ENCODE peak calls at places on chromosomes 5 and 9, in eight cellular contexts. V, W, B, M, C, I, F and G are unnamed samples.

GRCh38 chr5:117013280-117013877 is 438.8 kb upstream of the SEMA6A start:
- DNase-seq in V (no peak), W (no peak), B (no peak), M (no peak), C (no peak), I (no peak), F (no peak), G (no peak)

GRCh38 chr5:178675922-178676321 is 49.1 kb upstream of the CLK4 start:
- DNase-seq in V (no peak), W (no peak), B (no peak), M (no peak), C (no peak), I (no peak), F (no peak), G (no peak)

GRCh38 chr5:169424279-169424955 is 123.5 kb upstream of the SLIT3 start:
- DNase-seq in V (no peak), W (no peak), B (no peak), M (no peak), C (no peak), I (no peak), F (no peak), G (peak; percentile 12)

GRCh38 chr5:115810776-115811175 is 5.7 kb downstream of the CDO1 start:
- DNase-seq in V (no peak), W (no peak), B (peak; percentile 60), M (no peak), C (no peak), I (no peak), F (no peak), G (no peak)

GRCh38 chr5:100800552-100800951 is 102.5 kb downstream of the ST8SIA4 start:
- DNase-seq in V (no peak), W (no peak), B (no peak), M (no peak), C (no peak), I (no peak), F (no peak), G (no peak)

GRCh38 chr5:142343531-142343930 is 18.7 kb upstream of the SPRY4 start:
- DNase-seq in V (no peak), W (no peak), B (no peak), M (no peak), C (no peak), I (no peak), F (no peak), G (no peak)

GRCh38 chr5:170809551-170809950 is 26.0 kb downstream of the GABRP start:
- DNase-seq in V (peak; percentile 63), W (no peak), B (peak; percentile 71), M (peak; percentile 13), C (no peak), I (peak; percentile 49), F (peak; percentile 7), G (peak; percentile 26)

GRCh38 chr9:17824191-17824926 is 245.5 kb downstream of the SH3GL2 start:
- DNase-seq in V (no peak), W (no peak), B (peak; percentile 1), M (no peak), C (no peak), I (no peak), F (no peak), G (no peak)

GRCh38 chr5:61386062-61386800 is 54.2 kb downstream of the ZSWIM6 start:
- DNase-seq in V (no peak), W (no peak), B (no peak), M (no peak), C (no peak), I (no peak), F (no peak), G (no peak)

GRCh38 chr9:1173211-1173610 is 123.1 kb downstream of the DMRT2 start:
- DNase-seq in V (no peak), W (no peak), B (no peak), M (no peak), C (no peak), I (no peak), F (no peak), G (no peak)

DNA sequence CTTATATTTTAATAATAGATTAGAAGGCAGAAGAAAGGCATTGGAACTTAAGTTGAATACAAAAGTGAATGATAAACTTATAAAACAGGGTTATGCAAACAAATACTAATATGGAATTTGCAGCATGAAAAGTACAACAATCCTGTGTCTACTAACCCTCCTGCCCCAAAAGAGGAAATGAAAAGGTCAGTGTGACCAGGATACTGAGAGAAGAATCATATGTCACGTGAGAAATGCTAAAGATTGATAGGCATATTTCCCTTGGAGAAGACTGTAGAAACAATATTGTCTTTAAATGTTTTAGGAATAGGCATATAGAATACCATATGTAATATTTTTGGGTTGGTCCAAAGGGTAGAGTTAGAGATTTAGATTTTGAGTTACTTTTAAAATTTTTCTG is 3.8 kb downstream of the WDR36 start:
- DNase-seq in V (no peak), W (no peak), B (no peak), M (no peak), C (no peak), I (no peak), F (no peak), G (no peak)
- H3K4me1 ChIP-seq in V (peaks cover 12% of the 10 kb centered on the region), W (peaks cover 19% of the 10 kb centered on the region), B (peaks cover 4% of the 10 kb centered on the region), M (no peaks in the 10 kb centered on the region), C (peaks cover 29% of the 10 kb centered on the region), I (no peaks in the 10 kb centered on the region), F (peaks cover 14% of the 10 kb centered on the region), G (peaks cover 25% of the 10 kb centered on the region)

DNA sequence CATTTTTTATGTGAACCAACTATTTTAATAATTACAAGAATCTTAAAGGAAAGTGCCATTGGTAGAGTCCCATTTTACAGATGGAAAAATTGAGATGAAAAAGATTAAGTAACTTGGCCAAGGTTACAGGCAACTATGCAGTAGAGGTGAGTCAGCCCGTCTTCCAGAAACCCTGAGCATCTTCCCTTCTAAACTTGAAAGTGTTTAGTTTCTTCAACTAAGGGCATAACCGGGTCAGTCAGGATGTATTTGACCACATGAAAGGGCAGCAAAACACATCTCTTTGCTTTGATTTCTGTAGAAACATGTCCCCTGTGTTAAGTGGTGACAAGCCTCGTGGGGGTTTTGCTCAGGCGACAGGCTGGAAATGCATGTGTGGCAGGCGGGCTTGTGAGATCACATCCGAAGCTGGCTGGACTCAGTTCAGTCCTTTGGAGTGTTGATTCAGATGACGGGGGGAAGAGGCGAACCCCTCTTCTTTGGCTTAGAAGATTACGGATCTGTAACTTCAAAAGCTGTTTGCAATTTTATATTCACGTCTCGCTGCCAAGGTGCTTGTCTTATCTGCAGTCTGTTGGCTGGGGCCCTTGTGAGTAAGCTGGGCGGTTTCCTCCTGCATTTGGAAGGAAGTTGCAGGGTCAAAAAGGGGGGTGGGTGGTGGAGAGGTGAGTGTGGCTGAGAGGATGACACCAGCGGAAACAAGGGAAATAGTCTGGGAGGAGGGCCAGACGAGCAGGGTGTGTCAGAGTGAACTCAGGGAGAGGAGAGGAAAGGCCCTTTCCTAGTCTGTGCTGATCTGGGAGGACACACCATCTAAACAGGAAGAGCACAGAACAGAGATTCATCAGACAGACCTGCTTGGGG is 78.9 kb upstream of the RPS23 start:
- DNase-seq in V (peak; percentile 32), W (peak; percentile 24), B (peak; percentile 94), M (no peak), C (peak; percentile 76), I (peak; percentile 83), F (peak; percentile 92), G (peak; percentile 75)
- TF ChIP-seq POLR2A in V (no peak), W (no peak), B (no peak), M (no peak), C (no peak), I (no peak), F (peak; percentile 71), G (no peak)

GRCh38 chr9:14302405-14302804 is 11.5 kb downstream of the NFIB start:
- DNase-seq in V (no peak), W (no peak), B (no peak), M (no peak), C (no peak), I (no peak), F (no peak), G (no peak)
- H3K4me1 ChIP-seq in V (peaks cover 38% of the 10 kb centered on the region), W (peaks cover 91% of the 10 kb centered on the region), B (no peaks in the 10 kb centered on the region), M (no peaks in the 10 kb centered on the region), C (peaks cover 87% of the 10 kb centered on the region), I (no peaks in the 10 kb centered on the region), F (no peaks in the 10 kb centered on the region), G (peaks cover 18% of the 10 kb centered on the region)

DNA sequence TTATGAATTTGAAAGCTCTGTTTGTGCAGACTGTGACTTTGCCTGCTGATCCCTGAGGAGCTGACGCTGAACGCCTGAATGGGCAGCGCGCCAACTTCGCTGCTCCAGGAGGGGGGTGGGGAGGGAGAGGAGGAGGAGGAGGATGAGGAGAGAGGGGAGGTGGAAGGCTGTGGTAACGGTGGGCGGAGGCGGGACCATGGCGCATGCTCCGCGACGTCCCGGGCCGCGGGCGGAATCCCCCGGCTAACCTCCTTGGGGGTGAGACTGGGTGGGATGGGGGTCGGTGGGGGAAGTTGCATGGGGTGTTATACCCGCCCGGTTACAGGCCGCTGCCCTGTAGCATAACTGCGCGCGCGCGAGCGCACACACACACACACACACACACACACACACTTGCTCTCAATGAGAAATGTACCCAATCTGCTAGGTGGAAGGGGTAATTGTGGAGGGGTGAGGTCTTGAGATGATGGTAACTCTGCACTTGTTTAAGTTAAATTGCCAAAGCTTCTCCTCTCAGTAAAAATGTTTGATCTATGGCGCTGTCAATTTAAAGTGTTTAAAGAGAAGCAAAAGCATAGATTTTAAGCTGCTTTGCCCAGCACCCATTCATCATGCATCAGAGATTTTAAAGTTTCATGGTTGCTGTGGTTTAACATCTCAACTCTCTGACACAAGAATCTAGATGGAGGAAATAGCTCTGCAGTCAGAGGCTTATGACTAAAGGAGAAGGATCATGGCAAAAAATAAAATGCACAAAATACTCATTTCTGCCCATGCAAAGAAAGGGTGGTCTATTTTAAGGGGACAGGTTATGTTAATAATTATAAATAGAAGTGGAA is 76.6 kb upstream of the TBCA start:
- DNase-seq in V (peak; percentile 53), W (no peak), B (peak; percentile 78), M (peak; percentile 49), C (no peak), I (peak; percentile 54), F (no peak), G (no peak)
- TF ChIP-seq POLR2A in V (peak; percentile 29), W (no peak), B (no peak), M (no peak), C (no peak), I (no peak), F (no peak), G (no peak)

GRCh38 chr5:35820720-35821119 is 36.0 kb upstream of the IL7R start:
- DNase-seq in V (no peak), W (no peak), B (no peak), M (no peak), C (no peak), I (no peak), F (no peak), G (no peak)

GRCh38 chr5:35821513-35821912 is 35.2 kb upstream of the IL7R start:
- DNase-seq in V (no peak), W (no peak), B (no peak), M (no peak), C (no peak), I (no peak), F (no peak), G (no peak)

GRCh38 chr5:35826056-35826455 is 30.6 kb upstream of the IL7R start:
- DNase-seq in V (no peak), W (no peak), B (no peak), M (no peak), C (no peak), I (no peak), F (no peak), G (no peak)

GRCh38 chr5:35822541-35822940 is 34.1 kb upstream of the IL7R start:
- DNase-seq in V (no peak), W (no peak), B (no peak), M (no peak), C (no peak), I (peak; percentile 79), F (no peak), G (no peak)

GRCh38 chr5:35823347-35823875 is 33.3 kb upstream of the IL7R start:
- DNase-seq in V (no peak), W (no peak), B (no peak), M (no peak), C (no peak), I (no peak), F (no peak), G (no peak)
- H3K4me1 ChIP-seq in V (no peaks in the 10 kb centered on the region), W (no peaks in the 10 kb centered on the region), B (no peaks in the 10 kb centered on the region), M (no peaks in the 10 kb centered on the region), C (no peaks in the 10 kb centered on the region), I (no peaks in the 10 kb centered on the region), F (no peaks in the 10 kb centered on the region), G (no peaks in the 10 kb centered on the region)